ENCODE peak calls at places on chromosomes 4 and X, in four cellular contexts. C is epithelial cell of esophagus; H is NCI-H1694 treated with DMSO at 0.1 percent for 48 hours; N is central memory CD4-positive, alpha-beta T cell. D is an unnamed sample.

GRCh38 chr4:145679520-145679919 is 426 bp upstream of the C4orf51 start:
- DNase-seq in N (no peak), C (peak; percentile 70), H (no peak), D (no peak)

GRCh38 chr4:76197971-76198410 is 15.6 kb downstream of the SCARB2 start:
- DNase-seq in C (peak; percentile 46), H (peak; percentile 91), N (no peak), D (peak; percentile 18)

GRCh38 chrX:23822397-23822796 is 39.4 kb downstream of the SAT1 start:
- DNase-seq in N (no peak), H (no peak), C (no peak), D (no peak)

GRCh38 chrX:37678574-37678973 is 7.0 kb upstream of the XK start:
- DNase-seq in H (no peak), N (no peak), C (no peak), D (no peak)

GRCh38 chr4:150126201-150126879 is 48.1 kb downstream of the DCLK2 start:
- DNase-seq in H (no peak), C (no peak), N (no peak), D (no peak)

GRCh38 chr4:170047774-170048354 is 21.7 kb upstream of the MFAP3L start:
- DNase-seq in N (peak; percentile 47), C (peak; percentile 73), H (peak; percentile 14), D (peak; percentile 35)

GRCh38 chr4:68358988-68359387 is 9.1 kb upstream of the YTHDC1 start:
- DNase-seq in N (no peak), H (no peak), C (no peak), D (no peak)

GRCh38 chr4:9880411-9881197 is 99.2 kb downstream of the DRD5 start:
- DNase-seq in H (no peak), N (no peak), C (no peak), D (no peak)

GRCh38 chrX:149032449-149032848 is 472.7 kb downstream of the IDS start:
- DNase-seq in H (no peak), N (no peak), C (peak; percentile 31), D (no peak)